ENCODE peak calls at places on chromosomes 5 and 9, in five cellular contexts. One of them, this sample, is unnamed.

GRCh38 chr9:26264709-26265601 is 586.7 kb upstream of the TUSC1 start:
- DNase-seq in PC-9: peak; percentile 45
- DNase-seq in fibroblast of lung: peak; percentile 99
- DNase-seq in testis: no peak
- DNase-seq in HL-60: no peak
- DNase-seq in this sample: no peak

GRCh38 chr9:114681594-114682332 is at the start of gene TEX48:
- DNase-seq in PC-9: peak; percentile 63
- DNase-seq in fibroblast of lung: peak; percentile 71
- DNase-seq in testis: peak; percentile 81
- DNase-seq in HL-60: peak; percentile 70
- DNase-seq in this sample: no peak

GRCh38 chr5:122478741-122479459 is 166.9 kb downstream of the SNCAIP start:
- DNase-seq in PC-9: peak; percentile 3
- DNase-seq in fibroblast of lung: no peak
- DNase-seq in testis: no peak
- DNase-seq in HL-60: no peak
- DNase-seq in this sample: no peak

GRCh38 chr5:78574731-78575161 is 73.8 kb downstream of the LHFPL2 start:
- DNase-seq in PC-9: peak; percentile 34
- DNase-seq in fibroblast of lung: peak; percentile 81
- DNase-seq in testis: no peak
- DNase-seq in HL-60: no peak
- DNase-seq in this sample: no peak

GRCh38 chr5:164784230-164784629 is 1278.8 kb downstream of the MAT2B start:
- DNase-seq in PC-9: no peak
- DNase-seq in fibroblast of lung: no peak
- DNase-seq in testis: no peak
- DNase-seq in HL-60: no peak
- DNase-seq in this sample: no peak

GRCh38 chr9:87381050-87381711 is 116.5 kb upstream of the DAPK1 start:
- DNase-seq in PC-9: no peak
- DNase-seq in fibroblast of lung: peak; percentile 91
- DNase-seq in testis: no peak
- DNase-seq in HL-60: no peak
- DNase-seq in this sample: no peak

GRCh38 chr5:89972901-89973300 is 436.7 kb downstream of the CETN3 start:
- DNase-seq in PC-9: no peak
- DNase-seq in fibroblast of lung: peak; percentile 26
- DNase-seq in testis: no peak
- DNase-seq in HL-60: no peak
- DNase-seq in this sample: no peak

GRCh38 chr9:16029056-16029615 is 476.3 kb downstream of the CCDC171 start:
- DNase-seq in PC-9: no peak
- DNase-seq in fibroblast of lung: peak; percentile 63
- DNase-seq in testis: no peak
- DNase-seq in HL-60: no peak
- DNase-seq in this sample: no peak

GRCh38 chr5:113167985-113168384 is 191.4 kb downstream of the DCP2 start:
- DNase-seq in PC-9: no peak
- DNase-seq in fibroblast of lung: no peak
- DNase-seq in testis: no peak
- DNase-seq in HL-60: no peak
- DNase-seq in this sample: no peak

GRCh38 chr5:52065182-52065581 is 681.9 kb downstream of the ISL1 start:
- DNase-seq in PC-9: no peak
- DNase-seq in fibroblast of lung: no peak
- DNase-seq in testis: no peak
- DNase-seq in HL-60: no peak
- DNase-seq in this sample: no peak

GRCh38 chr9:98642661-98643312 is 65.9 kb downstream of the GABBR2 start:
- DNase-seq in PC-9: no peak
- DNase-seq in fibroblast of lung: no peak
- DNase-seq in testis: no peak
- DNase-seq in HL-60: no peak
- DNase-seq in this sample: no peak

GRCh38 chr9:137298983-137299521 is 3.0 kb downstream of the NRARP start:
- DNase-seq in PC-9: no peak
- DNase-seq in fibroblast of lung: no peak
- DNase-seq in testis: no peak
- DNase-seq in HL-60: no peak
- DNase-seq in this sample: no peak

GRCh38 chr5:159331099-159331973 is 1.0 kb upstream of the IL12B start:
- DNase-seq in PC-9: peak; percentile 73
- DNase-seq in fibroblast of lung: peak; percentile 43
- DNase-seq in testis: peak; percentile 85
- DNase-seq in HL-60: peak; percentile 57
- DNase-seq in this sample: no peak

GRCh38 chr5:61625682-61626620 is 293.9 kb downstream of the ZSWIM6 start:
- DNase-seq in PC-9: peak; percentile 73
- DNase-seq in fibroblast of lung: peak; percentile 51
- DNase-seq in testis: peak; percentile 88
- DNase-seq in HL-60: peak; percentile 3
- DNase-seq in this sample: no peak

GRCh38 chr9:38142201-38142600 is 73.2 kb upstream of the SHB start:
- DNase-seq in PC-9: no peak
- DNase-seq in fibroblast of lung: peak; percentile 85
- DNase-seq in testis: no peak
- DNase-seq in HL-60: no peak
- DNase-seq in this sample: no peak

GRCh38 chr9:107144475-107144874 is 138.6 kb upstream of the RAD23B start:
- DNase-seq in PC-9: no peak
- DNase-seq in fibroblast of lung: no peak
- DNase-seq in testis: no peak
- DNase-seq in HL-60: no peak
- DNase-seq in this sample: no peak

GRCh38 chr5:134958755-134959154 is 9.0 kb upstream of the CATSPER3 start:
- DNase-seq in PC-9: peak; percentile 2
- DNase-seq in fibroblast of lung: no peak
- DNase-seq in testis: no peak
- DNase-seq in HL-60: no peak
- DNase-seq in this sample: no peak

GRCh38 chr5:57539281-57539701 is 56.7 kb upstream of the ACTBL2 start:
- DNase-seq in PC-9: no peak
- DNase-seq in fibroblast of lung: peak; percentile 58
- DNase-seq in testis: no peak
- DNase-seq in HL-60: no peak
- DNase-seq in this sample: no peak

GRCh38 chr5:56481147-56481997 is 248.2 kb upstream of the ANKRD55 start:
- DNase-seq in PC-9: peak; percentile 34
- DNase-seq in fibroblast of lung: peak; percentile 15
- DNase-seq in testis: peak; percentile 58
- DNase-seq in HL-60: peak; percentile 1
- DNase-seq in this sample: no peak

GRCh38 chr5:42423285-42424152 is at the start of gene GHR:
- DNase-seq in PC-9: peak; percentile 67
- DNase-seq in fibroblast of lung: peak; percentile 88
- DNase-seq in testis: peak; percentile 92
- DNase-seq in HL-60: peak; percentile 49
- DNase-seq in this sample: peak; percentile 58

GRCh38 chr5:68710514-68710913 is 383.3 kb upstream of the SLC30A5 start:
- DNase-seq in PC-9: no peak
- DNase-seq in fibroblast of lung: no peak
- DNase-seq in testis: no peak
- DNase-seq in HL-60: no peak
- DNase-seq in this sample: no peak

GRCh38 chr9:42388146-42388690 is 204.8 kb downstream of the SPATA31A6 start:
- DNase-seq in PC-9: no peak
- DNase-seq in fibroblast of lung: no peak
- DNase-seq in testis: no peak
- DNase-seq in HL-60: no peak
- DNase-seq in this sample: no peak

DNA sequence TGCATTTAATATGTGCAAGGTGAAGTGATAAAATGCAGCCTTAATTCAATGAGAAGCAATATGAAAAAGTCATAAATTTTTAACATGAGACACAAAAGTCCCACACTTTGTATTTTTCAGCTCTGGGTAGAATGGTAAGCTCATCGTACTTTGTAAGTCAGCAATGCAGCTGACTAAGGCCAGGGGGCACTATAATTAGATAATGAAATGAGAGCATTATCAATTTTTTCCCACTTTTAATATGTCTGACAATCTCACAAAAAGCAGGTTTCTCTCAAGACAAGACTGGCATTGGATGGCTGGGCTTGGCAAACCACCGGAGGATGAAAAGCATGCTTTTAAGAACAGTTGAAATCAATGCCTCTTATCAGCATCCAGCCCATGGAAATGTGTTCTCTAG is 162.8 kb downstream of the FAM174A start:
- DNase-seq in PC-9: no peak
- DNase-seq in fibroblast of lung: no peak
- DNase-seq in testis: no peak
- DNase-seq in HL-60: no peak
- DNase-seq in this sample: no peak
- TF ChIP-seq CTCF in PC-9: peak; percentile 47
- TF ChIP-seq CTCF in fibroblast of lung: peak; percentile 28
- TF ChIP-seq CTCF in testis: no peak
- TF ChIP-seq CTCF in HL-60: no peak
- TF ChIP-seq CTCF in this sample: peak; percentile 21

GRCh38 chr9:68497629-68498028 is 43.1 kb downstream of the TMEM252 start:
- DNase-seq in PC-9: no peak
- DNase-seq in fibroblast of lung: no peak
- DNase-seq in testis: no peak
- DNase-seq in HL-60: no peak
- DNase-seq in this sample: no peak
- H3K27ac ChIP-seq in PC-9: no peak overlapping the region
- H3K27ac ChIP-seq in fibroblast of lung: no peak overlapping the region
- H3K27ac ChIP-seq in testis: no peak overlapping the region
- H3K27ac ChIP-seq in HL-60: no peak overlapping the region
- H3K27ac ChIP-seq in this sample: no peak overlapping the region

GRCh38 chr9:133461975-133462374 is 2.2 kb downstream of the CACFD1 start:
- DNase-seq in PC-9: no peak
- DNase-seq in fibroblast of lung: no peak
- DNase-seq in testis: no peak
- DNase-seq in HL-60: no peak
- DNase-seq in this sample: no peak

GRCh38 chr9:133464638-133465037 is 4.9 kb downstream of the CACFD1 start:
- DNase-seq in PC-9: no peak
- DNase-seq in fibroblast of lung: no peak
- DNase-seq in testis: no peak
- DNase-seq in HL-60: no peak
- DNase-seq in this sample: no peak

GRCh38 chr9:133463864-133464615 is 4.3 kb downstream of the CACFD1 start:
- DNase-seq in PC-9: no peak
- DNase-seq in fibroblast of lung: no peak
- DNase-seq in testis: peak; percentile 61
- DNase-seq in HL-60: peak; percentile 44
- DNase-seq in this sample: no peak

GRCh38 chr9:133460405-133461175 is 812 bp downstream of the CACFD1 start:
- DNase-seq in PC-9: peak; percentile 88
- DNase-seq in fibroblast of lung: peak; percentile 10
- DNase-seq in testis: peak; percentile 67
- DNase-seq in HL-60: no peak
- DNase-seq in this sample: no peak

DNA sequence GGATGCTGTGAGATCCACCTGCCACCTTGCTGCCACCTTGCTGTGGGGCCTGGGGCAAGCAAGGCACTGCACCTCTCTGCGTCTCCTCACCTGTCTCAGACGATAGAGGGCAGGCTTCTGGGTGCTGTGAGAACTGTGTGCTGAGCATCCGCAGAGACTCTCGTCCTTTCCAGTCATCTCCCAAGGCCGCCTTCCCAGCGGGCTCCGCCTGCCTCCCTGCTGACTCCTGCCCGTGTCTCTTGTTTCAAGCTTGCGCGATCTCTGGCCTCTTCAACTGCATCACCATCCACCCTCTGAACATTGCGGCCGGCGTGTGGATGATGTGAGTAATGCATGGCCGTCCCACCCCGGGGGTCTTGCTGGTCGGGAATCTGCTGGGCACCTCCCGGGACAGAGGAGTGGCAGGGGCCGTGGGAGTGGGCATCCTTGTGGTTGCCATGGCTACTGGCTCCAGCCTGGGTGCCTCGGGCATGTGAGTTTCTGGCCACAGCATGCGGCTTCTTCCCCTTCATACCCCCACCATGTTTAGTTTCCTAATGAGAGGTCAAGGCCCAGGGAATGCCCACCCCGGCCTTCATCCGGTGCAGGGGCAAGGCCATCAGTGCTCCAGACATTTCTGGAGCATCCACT is 3.6 kb downstream of the CACFD1 start:
- DNase-seq in PC-9: no peak
- DNase-seq in fibroblast of lung: no peak
- DNase-seq in testis: no peak
- DNase-seq in HL-60: no peak
- DNase-seq in this sample: no peak
- TF ChIP-seq CTCF in PC-9: no peak
- TF ChIP-seq CTCF in fibroblast of lung: no peak
- TF ChIP-seq CTCF in testis: no peak
- TF ChIP-seq CTCF in HL-60: no peak
- TF ChIP-seq CTCF in this sample: no peak

GRCh38 chr9:125126019-125126746 is 17.1 kb downstream of the SCAI start:
- DNase-seq in PC-9: peak; percentile 15
- DNase-seq in fibroblast of lung: peak; percentile 100
- DNase-seq in testis: peak; percentile 74
- DNase-seq in HL-60: peak; percentile 93
- DNase-seq in this sample: no peak
- H3K27ac ChIP-seq in PC-9: no peak overlapping the region
- H3K27ac ChIP-seq in fibroblast of lung: peak overlapping the region; percentile 66
- H3K27ac ChIP-seq in testis: no peak overlapping the region
- H3K27ac ChIP-seq in HL-60: no peak overlapping the region
- H3K27ac ChIP-seq in this sample: no peak overlapping the region